ENCODE peak calls at places on chromosomes 5 and 9, in five cellular contexts. A, C, Z, D and F are unnamed samples.

GRCh38 chr9:78668148-78668825 is 371.4 kb downstream of the PSAT1 start:
- DNase-seq in C (no peak), D (no peak), A (peak), Z (no peak), F (no peak)

GRCh38 chr5:151108566-151108965 is 27.7 kb upstream of the TNIP1 start:
- DNase-seq in D (no peak), C (no peak), A (no peak), Z (peak), F (no peak)

GRCh38 chr5:72601861-72602260 is 94.7 kb upstream of the ZNF366 start:
- DNase-seq in A (no peak), Z (no peak), D (no peak), C (no peak), F (no peak)

GRCh38 chr5:116532762-116533525 is 41.7 kb downstream of the SEMA6A start:
- DNase-seq in D (no peak), A (no peak), Z (no peak), C (no peak), F (no peak)

GRCh38 chr5:180090098-180090768 is 18.7 kb upstream of the RNF130 start:
- DNase-seq in Z (peak), C (peak), A (peak), D (no peak), F (peak)

GRCh38 chr5:176716320-176716719 is 69.0 kb downstream of the TSPAN17 start:
- DNase-seq in C (no peak), A (peak), Z (peak), D (peak), F (no peak)

GRCh38 chr5:74352256-74352655 is 288.3 kb downstream of the ENC1 start:
- DNase-seq in Z (no peak), D (no peak), C (no peak), A (no peak), F (no peak)

GRCh38 chr9:19252885-19253219 is 22.4 kb downstream of the DENND4C start:
- DNase-seq in D (no peak), A (no peak), C (no peak), Z (no peak), F (no peak)

GRCh38 chr5:174047472-174047871 is 2.0 kb downstream of the NSG2 start:
- DNase-seq in C (no peak), D (no peak), Z (no peak), A (no peak), F (no peak)

GRCh38 chr5:92508271-92508670 is 1072.7 kb downstream of the NR2F1-AS1 start:
- DNase-seq in A (no peak), D (no peak), C (no peak), Z (no peak), F (no peak)

GRCh38 chr9:131667576-131667975 is 72.3 kb downstream of the RAPGEF1 start:
- DNase-seq in A (no peak), D (no peak), C (no peak), Z (no peak), F (no peak)

GRCh38 chr9:98708933-98709911 is at the start of gene GABBR2:
- DNase-seq in D (no peak), C (peak), A (no peak), Z (no peak), F (no peak)

GRCh38 chr5:1476967-1477310 is 31.7 kb upstream of the SLC6A3 start:
- DNase-seq in Z (no peak), A (no peak), D (no peak), C (no peak), F (no peak)

GRCh38 chr5:135149956-135150723 is 116.1 kb upstream of the PITX1 start:
- DNase-seq in D (no peak), Z (no peak), C (no peak), A (no peak), F (no peak)

GRCh38 chr5:79143684-79144379 is 32.2 kb downstream of the BHMT start:
- DNase-seq in D (no peak), C (no peak), Z (no peak), A (peak), F (no peak)

GRCh38 chr5:83551826-83552225 is 80.3 kb downstream of the VCAN start:
- DNase-seq in A (no peak), C (no peak), D (no peak), Z (no peak), F (no peak)

GRCh38 chr5:24633705-24634325 is 11.0 kb downstream of the CDH10 start:
- DNase-seq in C (peak), D (no peak), A (peak), Z (no peak), F (no peak)

GRCh38 chr5:142864293-142865260 is 94.4 kb downstream of the ARHGAP26 start:
- DNase-seq in Z (no peak), D (no peak), A (no peak), C (no peak), F (no peak)

GRCh38 chr5:34656001-34656699 is at the start of gene RAI14:
- DNase-seq in Z (peak), D (peak), C (peak), A (peak), F (peak)

GRCh38 chr5:174531782-174532191 is 192.6 kb upstream of the MSX2 start:
- DNase-seq in C (no peak), A (no peak), D (no peak), Z (no peak), F (no peak)

GRCh38 chr9:107638922-107639321 is 149.4 kb upstream of the KLF4 start:
- DNase-seq in Z (peak), A (no peak), C (peak), D (no peak), F (no peak)

GRCh38 chr9:130698514-130698913 is 4.9 kb downstream of the EXOSC2 start:
- DNase-seq in A (no peak), Z (no peak), C (no peak), D (no peak), F (no peak)

GRCh38 chr9:99889120-99889519 is 17.3 kb upstream of the STX17 start:
- DNase-seq in A (no peak), C (no peak), D (no peak), Z (no peak), F (no peak)
- TF ChIP-seq CTCF in A (peak), C (no peak), D (no peak), Z (no peak), F (no peak)

DNA sequence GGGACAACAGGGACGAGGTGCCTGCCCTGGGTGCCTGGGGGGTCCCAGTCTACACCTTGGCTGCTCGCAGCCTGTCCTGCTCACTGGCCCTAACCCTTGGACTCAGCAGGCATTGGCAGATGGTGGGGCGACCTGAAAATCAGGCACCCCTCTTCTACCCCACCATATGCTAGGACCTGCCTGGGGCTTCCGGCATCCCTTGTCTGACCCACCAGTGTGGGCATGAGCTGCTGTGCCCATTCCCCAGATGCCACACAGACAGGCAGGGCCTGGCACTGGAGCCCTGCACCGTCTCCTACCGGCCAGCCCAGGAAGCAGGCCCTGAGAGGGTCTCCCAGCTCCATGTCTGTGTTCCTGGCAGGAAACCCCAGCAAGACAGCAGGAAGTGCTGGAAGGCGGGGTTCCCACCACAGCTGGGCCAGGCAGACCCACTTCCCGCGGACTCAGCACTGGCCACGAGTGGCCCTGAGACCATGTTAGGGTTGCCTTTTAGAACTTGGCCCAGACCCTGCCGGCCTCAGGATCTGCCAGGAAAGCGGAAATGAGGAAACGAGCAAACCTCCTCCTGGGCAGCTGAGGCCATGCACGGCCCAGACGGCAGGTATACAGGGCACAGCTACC is 3.1 kb downstream of the NINJ1 start:
- DNase-seq in A (no peak), Z (peak), D (no peak), C (no peak), F (no peak)
- TF ChIP-seq CTCF in A (no peak), Z (no peak), D (no peak), C (no peak), F (no peak)

GRCh38 chr9:136625101-136626065 is 37.3 kb upstream of the EGFL7 start:
- DNase-seq in Z (peak), A (no peak), D (no peak), C (peak), F (peak)
- TF ChIP-seq CTCF in Z (no peak), A (peak), D (no peak), C (no peak), F (no peak)

GRCh38 chr5:170302729-170303501 is 5.3 kb upstream of the LCP2 start:
- DNase-seq in C (peak), Z (peak), A (no peak), D (no peak), F (no peak)
- TF ChIP-seq CTCF in C (no peak), Z (no peak), A (no peak), D (no peak), F (no peak)

GRCh38 chr9:93450817-93451761 is at the start of gene FAM120A:
- DNase-seq in D (no peak), C (peak), A (peak), Z (peak), F (peak)

GRCh38 chr9:93452710-93453046 is 703 bp downstream of the FAM120AOS start:
- DNase-seq in C (peak), A (no peak), Z (peak), D (no peak), F (peak)

GRCh38 chr9:93453047-93453914 is at the start of gene FAM120AOS:
- DNase-seq in Z (peak), C (peak), D (peak), A (peak), F (peak)

GRCh38 chr9:93456022-93456421 is 2.6 kb upstream of the FAM120AOS start:
- DNase-seq in D (no peak), C (no peak), Z (no peak), A (no peak), F (no peak)

GRCh38 chr9:93451762-93452709 is 551 bp downstream of the FAM120A start:
- DNase-seq in Z (peak), C (peak), D (peak), A (no peak), F (peak)
- TF ChIP-seq CTCF in Z (no peak), C (no peak), D (no peak), A (no peak), F (peak)